ENCODE peak calls at places on chromosomes 1 and 21, in five cellular contexts. T is neural progenitor cell, L is PC-9, A is mucosa of descending colon, H is psoas muscle. W is an unnamed sample.

GRCh38 chr21:32463367-32463766 is 50.9 kb downstream of the EVA1C start:
- DNase-seq in T (no peak), L (no peak), A (no peak), H (no peak), W (no peak)

GRCh38 chr1:205989786-205990185 is 13.4 kb downstream of the RAB7B start:
- DNase-seq in T (no peak), L (no peak), A (no peak), H (no peak), W (no peak)

GRCh38 chr1:21574464-21575151 is 65.4 kb downstream of the ALPL start:
- DNase-seq in T (peak; percentile 86), L (no peak), A (no peak), H (peak; percentile 77), W (no peak)

GRCh38 chr1:239719642-239720258 is 333.4 kb downstream of the CHRM3 start:
- DNase-seq in T (no peak), L (no peak), A (no peak), H (no peak), W (no peak)

GRCh38 chr1:34884961-34885360 is 25.4 kb upstream of the SMIM12 start:
- DNase-seq in T (peak; percentile 21), L (no peak), A (no peak), H (no peak), W (no peak)

GRCh38 chr1:15386128-15386824 is 23.4 kb upstream of the EFHD2 start:
- DNase-seq in T (peak; percentile 74), L (no peak), A (no peak), H (no peak), W (no peak)

GRCh38 chr1:110538921-110539320 is 19.9 kb upstream of the KCNA10 start:
- DNase-seq in T (no peak), L (no peak), A (no peak), H (no peak), W (no peak)

GRCh38 chr1:39988618-39989343 is 33.8 kb downstream of the MFSD2A start:
- DNase-seq in T (no peak), L (peak; percentile 91), A (no peak), H (no peak), W (peak; percentile 63)

GRCh38 chr1:1274299-1274930 is 761 bp upstream of the UBE2J2 start:
- DNase-seq in T (no peak), L (no peak), A (no peak), H (no peak), W (no peak)

GRCh38 chr1:81125672-81126071 is 675.1 kb upstream of the ADGRL2 start:
- DNase-seq in T (no peak), L (no peak), A (no peak), H (no peak), W (no peak)

GRCh38 chr1:199859525-199859924 is 168.0 kb upstream of the NR5A2 start:
- DNase-seq in T (no peak), L (peak; percentile 83), A (no peak), H (no peak), W (no peak)

GRCh38 chr1:110011527-110012041 is 22.8 kb upstream of the STRIP1 start:
- DNase-seq in T (peak; percentile 57), L (peak; percentile 59), A (no peak), H (no peak), W (peak; percentile 61)

GRCh38 chr1:15346356-15347030 is 63.2 kb upstream of the EFHD2 start:
- DNase-seq in T (no peak), L (peak; percentile 53), A (no peak), H (no peak), W (no peak)

GRCh38 chr1:161732319-161732718 is 11.0 kb downstream of the FCRLB start:
- DNase-seq in T (no peak), L (no peak), A (no peak), H (no peak), W (no peak)

GRCh38 chr1:167616521-167616920 is 13.5 kb upstream of the RCSD1 start:
- DNase-seq in T (no peak), L (no peak), A (no peak), H (no peak), W (no peak)
- TF ChIP-seq CTCF in T (no peak), L (no peak), A (no peak), H (no peak), W (no peak)

GRCh38 chr1:62487956-62488355 is 51.1 kb downstream of the USP1 start:
- DNase-seq in T (peak; percentile 26), L (no peak), A (no peak), H (no peak), W (no peak)

GRCh38 chr1:62494137-62494536 is 57.3 kb downstream of the USP1 start:
- DNase-seq in T (no peak), L (no peak), A (no peak), H (no peak), W (no peak)

GRCh38 chr1:62493656-62494055 is 56.8 kb downstream of the USP1 start:
- DNase-seq in T (no peak), L (no peak), A (no peak), H (no peak), W (no peak)

GRCh38 chr1:62492521-62492920 is 55.7 kb downstream of the USP1 start:
- DNase-seq in T (no peak), L (no peak), A (no peak), H (no peak), W (no peak)
- H3K4me3 ChIP-seq in T (no peak overlapping the region), L (no peak overlapping the region), A (no peak overlapping the region), H (no peak overlapping the region), W (no peak overlapping the region)

DNA sequence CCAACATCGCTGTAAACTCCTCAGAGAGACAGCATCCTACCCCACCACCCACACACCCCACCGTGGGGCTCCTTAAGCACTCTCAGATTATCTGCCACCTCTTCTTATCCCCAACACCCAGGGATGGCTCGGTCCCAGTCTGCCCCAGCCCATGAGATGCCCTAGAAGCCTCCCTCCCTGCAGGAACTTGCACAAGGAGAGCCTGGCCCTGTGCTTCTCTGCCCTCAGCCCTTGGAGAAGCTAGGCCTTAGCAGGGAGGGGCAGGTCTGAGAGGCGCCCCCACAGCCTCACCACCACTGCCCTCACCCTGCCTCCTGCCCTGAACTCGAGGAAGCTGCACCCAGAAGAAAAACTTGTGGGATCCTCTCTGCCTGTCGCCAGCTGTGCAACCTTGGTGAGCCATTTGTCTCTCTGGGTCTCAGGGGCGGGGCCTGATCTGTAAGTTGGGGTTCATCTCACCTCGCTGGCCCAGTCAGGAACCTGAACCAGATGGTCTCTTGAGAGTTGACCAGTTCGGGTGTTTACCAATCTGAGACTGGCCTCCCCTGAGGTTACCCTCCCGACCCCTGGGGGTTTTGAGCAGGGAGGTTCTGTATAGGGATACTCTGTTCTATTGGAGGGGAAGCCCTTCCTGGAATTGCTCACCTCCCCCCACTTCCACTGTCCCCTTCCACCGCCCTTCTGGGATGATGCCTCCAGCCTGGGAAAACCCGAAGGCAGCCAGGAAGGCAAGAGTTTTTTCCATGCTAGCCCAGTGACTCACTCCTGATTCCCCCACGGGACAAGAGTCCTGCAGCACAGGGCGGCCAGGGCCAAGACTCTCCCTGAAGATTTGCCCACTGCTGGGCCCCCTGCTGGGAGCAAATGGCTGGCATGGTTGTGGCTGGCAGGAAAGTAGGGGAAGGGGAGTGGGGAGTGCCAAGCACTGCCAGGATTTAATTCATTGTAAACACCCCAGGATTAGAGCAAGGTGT is at the start of gene S100A3:
- DNase-seq in T (no peak), L (peak; percentile 62), A (peak; percentile 51), H (peak; percentile 85), W (no peak)
- TF ChIP-seq CTCF in T (no peak), L (no peak), A (no peak), H (no peak), W (no peak)

DNA sequence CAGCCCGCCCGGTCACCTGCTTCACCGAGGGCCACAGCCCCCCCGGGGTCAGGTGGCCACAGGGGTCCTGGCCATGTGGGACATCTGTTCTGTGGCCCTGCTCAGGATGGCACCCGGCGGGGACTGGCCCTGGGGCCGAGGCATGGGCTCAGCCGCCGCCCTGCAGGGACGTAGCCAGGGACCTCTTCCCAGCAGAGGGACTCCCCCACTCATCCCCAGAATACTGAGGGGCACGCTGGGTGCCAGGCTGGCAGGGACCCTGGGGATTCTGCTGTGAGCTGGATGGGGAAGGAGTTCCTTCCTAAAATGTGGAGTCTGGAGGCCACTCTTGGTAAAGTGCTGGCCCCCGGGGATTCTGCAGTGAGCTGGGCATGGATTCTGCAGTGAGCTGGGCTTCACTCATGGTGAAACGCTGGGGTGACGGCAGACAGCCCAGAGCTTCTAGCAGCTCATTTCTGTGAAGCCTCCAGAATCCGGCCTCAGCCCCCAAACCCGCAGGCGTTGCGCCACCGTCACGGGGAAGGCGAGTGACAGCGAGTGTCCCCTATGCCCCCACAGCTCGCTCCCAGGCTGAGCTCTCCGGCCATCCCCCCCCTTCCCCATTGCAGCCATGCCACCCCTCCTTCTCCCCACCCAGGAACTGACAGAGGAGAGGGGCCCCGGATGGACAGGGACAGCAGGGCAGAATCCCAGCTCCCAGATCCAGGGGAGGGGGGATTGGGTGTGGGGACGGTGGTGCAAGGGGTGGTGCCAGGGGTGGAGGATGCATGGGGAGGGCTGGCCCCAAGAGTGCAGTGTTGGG is 1.4 kb downstream of the ITGB2 start:
- DNase-seq in T (no peak), L (no peak), A (no peak), H (peak; percentile 29), W (no peak)
- H3K4me3 ChIP-seq in T (peak overlapping the region; percentile 13), L (no peak overlapping the region), A (no peak overlapping the region), H (peak overlapping the region; percentile 46), W (no peak overlapping the region)

DNA sequence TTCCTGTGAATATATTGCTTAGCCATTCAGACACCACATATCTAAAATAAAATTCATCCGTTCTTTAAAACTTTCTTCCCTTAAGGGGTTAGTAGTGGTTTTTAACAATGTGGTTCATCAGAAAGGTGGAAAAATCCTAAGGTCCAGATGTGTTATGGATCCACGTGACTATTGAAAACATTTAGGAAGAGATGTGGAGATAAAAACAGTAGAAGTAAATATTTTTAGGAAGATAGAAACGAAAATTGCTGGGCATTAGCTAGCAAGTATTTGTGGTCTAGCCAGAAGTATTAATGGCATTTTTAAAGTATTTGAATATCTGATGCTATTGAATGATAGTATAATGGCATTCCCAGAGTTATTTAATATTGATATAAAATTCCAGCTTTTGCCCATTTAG is 180.8 kb downstream of the LTN1 start:
- DNase-seq in T (no peak), L (no peak), A (no peak), H (no peak), W (no peak)
- TF ChIP-seq CTCF in T (no peak), L (no peak), A (no peak), H (no peak), W (no peak)

DNA sequence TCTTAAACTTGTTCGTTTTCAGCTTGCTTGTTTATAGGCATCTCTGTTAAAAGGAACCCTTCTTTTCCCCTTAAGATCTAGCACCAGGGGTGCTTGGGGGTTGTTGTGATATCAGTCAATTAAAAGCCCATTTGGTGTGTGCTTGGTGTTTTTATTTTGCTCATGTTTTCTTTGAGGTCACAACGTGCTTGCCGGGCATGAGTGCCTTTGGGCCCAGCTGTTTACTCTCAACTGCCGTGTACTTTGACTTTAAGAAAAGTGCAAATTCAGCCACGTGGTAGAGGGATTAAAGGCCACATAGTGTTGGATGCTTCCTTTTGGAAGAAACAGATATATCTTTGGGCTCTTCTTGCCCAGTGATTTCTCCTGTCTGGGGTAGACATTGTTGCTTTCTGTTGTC is 10.5 kb downstream of the ARID1A start:
- DNase-seq in T (no peak), L (no peak), A (no peak), H (no peak), W (no peak)
- H3K4me3 ChIP-seq in T (peak overlapping the region; percentile 5), L (peak overlapping the region; percentile 6), A (no peak overlapping the region), H (peak overlapping the region; percentile 30), W (peak overlapping the region; percentile 10)

GRCh38 chr1:94532077-94532476 is 9.5 kb downstream of the F3 start:
- DNase-seq in T (no peak), L (peak; percentile 60), A (no peak), H (no peak), W (peak; percentile 21)
- TF ChIP-seq CTCF in T (peak; percentile 25), L (peak; percentile 56), A (no peak), H (no peak), W (peak; percentile 57)